ENCODE peak calls at places on chromosomes 16 and 17, in five cellular contexts. One of them, this sample, is unnamed.

GRCh38 chr17:13702266-13702665 is 100.5 kb upstream of the HS3ST3A1 start:
- DNase-seq in CD8-positive, alpha-beta memory T cell: no peak
- DNase-seq in uterus: no peak
- DNase-seq in GM12864: no peak
- DNase-seq in neural progenitor cell: no peak
- DNase-seq in this sample: no peak

GRCh38 chr16:30002614-30003346 is 6.7 kb downstream of the INO80E start:
- DNase-seq in CD8-positive, alpha-beta memory T cell: no peak
- DNase-seq in uterus: no peak
- DNase-seq in GM12864: no peak
- DNase-seq in neural progenitor cell: no peak
- DNase-seq in this sample: no peak

GRCh38 chr16:69596801-69597200 is 31.0 kb downstream of the NFAT5 start:
- DNase-seq in CD8-positive, alpha-beta memory T cell: no peak
- DNase-seq in uterus: no peak
- DNase-seq in GM12864: no peak
- DNase-seq in neural progenitor cell: no peak
- DNase-seq in this sample: no peak

GRCh38 chr17:64920419-64921172 is 1.3 kb upstream of the LRRC37A3 start:
- DNase-seq in CD8-positive, alpha-beta memory T cell: no peak
- DNase-seq in uterus: no peak
- DNase-seq in GM12864: no peak
- DNase-seq in neural progenitor cell: no peak
- DNase-seq in this sample: no peak

GRCh38 chr17:60391419-60392041 is 403 bp downstream of the USP32 start:
- DNase-seq in CD8-positive, alpha-beta memory T cell: no peak
- DNase-seq in uterus: no peak
- DNase-seq in GM12864: no peak
- DNase-seq in neural progenitor cell: peak; percentile 86
- DNase-seq in this sample: no peak

GRCh38 chr17:56319531-56319930 is 166.3 kb downstream of the ANKFN1 start:
- DNase-seq in CD8-positive, alpha-beta memory T cell: no peak
- DNase-seq in uterus: no peak
- DNase-seq in GM12864: no peak
- DNase-seq in neural progenitor cell: peak; percentile 67
- DNase-seq in this sample: no peak

GRCh38 chr16:87740909-87741424 is 24.8 kb downstream of the KLHDC4 start:
- DNase-seq in CD8-positive, alpha-beta memory T cell: no peak
- DNase-seq in uterus: no peak
- DNase-seq in GM12864: no peak
- DNase-seq in neural progenitor cell: no peak
- DNase-seq in this sample: no peak

GRCh38 chr16:8798174-8798527 is 512 bp downstream of the PMM2 start:
- DNase-seq in CD8-positive, alpha-beta memory T cell: no peak
- DNase-seq in uterus: no peak
- DNase-seq in GM12864: no peak
- DNase-seq in neural progenitor cell: no peak
- DNase-seq in this sample: no peak

GRCh38 chr16:89815639-89816348 is 653 bp downstream of the FANCA start:
- DNase-seq in CD8-positive, alpha-beta memory T cell: no peak
- DNase-seq in uterus: no peak
- DNase-seq in GM12864: no peak
- DNase-seq in neural progenitor cell: peak; percentile 39
- DNase-seq in this sample: peak; percentile 53

GRCh38 chr17:73706858-73707257 is 62.6 kb upstream of the SDK2 start:
- DNase-seq in CD8-positive, alpha-beta memory T cell: no peak
- DNase-seq in uterus: no peak
- DNase-seq in GM12864: no peak
- DNase-seq in neural progenitor cell: no peak
- DNase-seq in this sample: no peak

DNA sequence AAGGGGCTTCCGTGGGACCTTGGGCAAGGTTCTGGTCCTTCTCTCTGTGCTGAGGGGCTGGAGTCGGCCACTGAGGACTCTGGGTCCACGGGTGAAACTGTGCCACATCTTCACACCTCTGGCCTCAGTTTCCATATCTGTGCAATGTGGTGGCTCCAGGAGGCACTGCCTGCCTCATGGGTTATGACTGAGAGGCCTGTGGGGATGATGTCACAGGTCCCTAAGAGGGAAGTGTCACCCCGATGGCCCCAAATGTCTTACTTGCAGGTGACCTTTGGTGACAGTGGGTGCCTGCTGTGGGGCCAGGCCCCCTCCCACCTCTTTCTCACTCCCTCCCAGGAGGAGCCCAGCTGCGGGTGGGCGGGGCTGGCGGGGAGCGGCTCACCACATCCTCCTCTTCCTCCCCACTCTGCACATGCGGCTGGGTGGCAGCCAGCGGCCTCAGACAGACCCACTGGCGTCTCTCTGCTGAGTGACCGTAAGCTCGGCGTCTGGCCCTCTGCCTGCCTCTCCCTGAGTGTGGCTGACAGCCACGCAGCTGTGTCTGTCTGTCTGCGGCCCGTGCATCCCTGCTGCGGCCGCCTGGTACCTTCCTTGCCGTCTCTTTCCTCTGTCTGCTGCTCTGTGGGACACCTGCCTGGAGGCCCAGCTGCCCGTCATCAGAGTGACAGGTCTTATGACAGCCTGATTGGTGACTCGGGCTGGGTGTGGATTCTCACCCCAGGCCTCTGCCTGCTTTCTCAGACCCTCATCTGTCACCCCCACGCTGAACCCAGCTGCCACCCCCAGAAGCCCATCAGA is at the start of gene IL21R:
- DNase-seq in CD8-positive, alpha-beta memory T cell: peak; percentile 97
- DNase-seq in uterus: peak; percentile 20
- DNase-seq in GM12864: peak; percentile 82
- DNase-seq in neural progenitor cell: peak; percentile 14
- DNase-seq in this sample: peak; percentile 95
- H3K4me3 ChIP-seq in CD8-positive, alpha-beta memory T cell: peak within 1 kb of the TSS; percentile 98
- H3K4me3 ChIP-seq in uterus: no peak within 1 kb of the TSS
- H3K4me3 ChIP-seq in GM12864: peak within 1 kb of the TSS; percentile 74
- H3K4me3 ChIP-seq in neural progenitor cell: no peak within 1 kb of the TSS
- H3K4me3 ChIP-seq in this sample: peak within 1 kb of the TSS; percentile 87

GRCh38 chr16:17013067-17013466 is 457.7 kb downstream of the XYLT1 start:
- DNase-seq in CD8-positive, alpha-beta memory T cell: no peak
- DNase-seq in uterus: no peak
- DNase-seq in GM12864: no peak
- DNase-seq in neural progenitor cell: no peak
- DNase-seq in this sample: no peak
- H3K4me3 ChIP-seq in CD8-positive, alpha-beta memory T cell: peak overlapping the region; percentile 44
- H3K4me3 ChIP-seq in uterus: no peak overlapping the region
- H3K4me3 ChIP-seq in GM12864: no peak overlapping the region
- H3K4me3 ChIP-seq in neural progenitor cell: no peak overlapping the region
- H3K4me3 ChIP-seq in this sample: no peak overlapping the region

GRCh38 chr16:59826767-59827166 is 1092.7 kb upstream of the GOT2 start:
- DNase-seq in CD8-positive, alpha-beta memory T cell: no peak
- DNase-seq in uterus: no peak
- DNase-seq in GM12864: no peak
- DNase-seq in neural progenitor cell: no peak
- DNase-seq in this sample: no peak
- H3K4me3 ChIP-seq in CD8-positive, alpha-beta memory T cell: no peak overlapping the region
- H3K4me3 ChIP-seq in uterus: no peak overlapping the region
- H3K4me3 ChIP-seq in GM12864: no peak overlapping the region
- H3K4me3 ChIP-seq in neural progenitor cell: no peak overlapping the region
- H3K4me3 ChIP-seq in this sample: no peak overlapping the region

GRCh38 chr16:86519649-86520316 is 9.5 kb downstream of the FOXF1 start:
- DNase-seq in CD8-positive, alpha-beta memory T cell: peak; percentile 60
- DNase-seq in uterus: peak; percentile 48
- DNase-seq in GM12864: no peak
- DNase-seq in neural progenitor cell: peak; percentile 88
- DNase-seq in this sample: no peak
- H3K4me3 ChIP-seq in CD8-positive, alpha-beta memory T cell: no peak overlapping the region
- H3K4me3 ChIP-seq in uterus: no peak overlapping the region
- H3K4me3 ChIP-seq in GM12864: no peak overlapping the region
- H3K4me3 ChIP-seq in neural progenitor cell: no peak overlapping the region
- H3K4me3 ChIP-seq in this sample: no peak overlapping the region

GRCh38 chr17:19345486-19346350 is 16.8 kb downstream of the B9D1 start:
- DNase-seq in CD8-positive, alpha-beta memory T cell: no peak
- DNase-seq in uterus: peak; percentile 25
- DNase-seq in GM12864: no peak
- DNase-seq in neural progenitor cell: no peak
- DNase-seq in this sample: no peak
- H3K4me3 ChIP-seq in CD8-positive, alpha-beta memory T cell: no peak overlapping the region
- H3K4me3 ChIP-seq in uterus: no peak overlapping the region
- H3K4me3 ChIP-seq in GM12864: no peak overlapping the region
- H3K4me3 ChIP-seq in neural progenitor cell: no peak overlapping the region
- H3K4me3 ChIP-seq in this sample: no peak overlapping the region

GRCh38 chr17:29138184-29138955 is 41.8 kb downstream of the MYO18A start:
- DNase-seq in CD8-positive, alpha-beta memory T cell: peak; percentile 66
- DNase-seq in uterus: no peak
- DNase-seq in GM12864: no peak
- DNase-seq in neural progenitor cell: no peak
- DNase-seq in this sample: no peak
- H3K4me3 ChIP-seq in CD8-positive, alpha-beta memory T cell: peak overlapping the region; percentile 62
- H3K4me3 ChIP-seq in uterus: no peak overlapping the region
- H3K4me3 ChIP-seq in GM12864: peak overlapping the region; percentile 52
- H3K4me3 ChIP-seq in neural progenitor cell: no peak overlapping the region
- H3K4me3 ChIP-seq in this sample: peak overlapping the region; percentile 62

GRCh38 chr17:39738568-39738901 is 797 bp downstream of the GRB7 start:
- DNase-seq in CD8-positive, alpha-beta memory T cell: peak; percentile 70
- DNase-seq in uterus: no peak
- DNase-seq in GM12864: no peak
- DNase-seq in neural progenitor cell: peak; percentile 58
- DNase-seq in this sample: no peak

GRCh38 chr17:39735882-39736281 is 1.9 kb upstream of the GRB7 start:
- DNase-seq in CD8-positive, alpha-beta memory T cell: no peak
- DNase-seq in uterus: no peak
- DNase-seq in GM12864: no peak
- DNase-seq in neural progenitor cell: no peak
- DNase-seq in this sample: no peak

GRCh38 chr17:39737761-39738567 is at the start of gene GRB7:
- DNase-seq in CD8-positive, alpha-beta memory T cell: no peak
- DNase-seq in uterus: peak; percentile 47
- DNase-seq in GM12864: no peak
- DNase-seq in neural progenitor cell: peak; percentile 52
- DNase-seq in this sample: no peak

GRCh38 chr17:39736319-39737165 is 1.2 kb upstream of the GRB7 start:
- DNase-seq in CD8-positive, alpha-beta memory T cell: no peak
- DNase-seq in uterus: no peak
- DNase-seq in GM12864: no peak
- DNase-seq in neural progenitor cell: no peak
- DNase-seq in this sample: no peak

GRCh38 chr17:39737331-39737760 is 392 bp upstream of the GRB7 start:
- DNase-seq in CD8-positive, alpha-beta memory T cell: no peak
- DNase-seq in uterus: no peak
- DNase-seq in GM12864: no peak
- DNase-seq in neural progenitor cell: no peak
- DNase-seq in this sample: no peak
- H3K4me3 ChIP-seq in CD8-positive, alpha-beta memory T cell: no peak overlapping the region
- H3K4me3 ChIP-seq in uterus: no peak overlapping the region
- H3K4me3 ChIP-seq in GM12864: no peak overlapping the region
- H3K4me3 ChIP-seq in neural progenitor cell: peak overlapping the region; percentile 62
- H3K4me3 ChIP-seq in this sample: no peak overlapping the region

DNA sequence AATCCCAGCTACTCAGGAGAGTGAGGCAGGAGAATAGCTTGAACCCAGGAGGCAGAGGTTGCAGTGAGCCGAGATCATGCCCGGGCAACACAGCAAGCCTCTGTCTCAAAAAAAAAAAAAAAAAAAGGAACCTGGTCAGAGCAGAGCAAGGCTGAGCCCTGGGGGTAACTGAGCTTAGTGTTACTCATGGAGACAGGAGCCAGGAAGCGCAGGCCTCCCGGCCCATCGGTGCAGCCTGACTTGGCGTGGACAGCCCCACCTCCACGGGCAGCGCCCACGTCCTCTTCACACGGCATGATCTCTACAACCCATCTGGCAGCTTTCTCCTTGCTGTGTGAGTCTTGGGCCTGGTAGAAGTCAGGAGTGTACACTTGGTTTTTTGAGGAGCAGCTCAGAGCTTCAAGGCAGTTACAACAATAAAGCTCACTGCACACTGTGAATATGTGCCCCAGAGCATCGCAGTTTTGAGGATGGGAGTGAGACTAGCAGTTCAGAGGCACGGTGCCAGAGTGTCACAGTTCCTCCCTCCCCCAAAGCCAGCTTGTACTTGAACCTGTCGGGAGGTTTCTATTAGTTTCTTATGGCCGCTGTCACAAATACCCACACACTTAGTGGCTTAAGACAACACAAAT is 129.9 kb downstream of the RAP1GAP2 start:
- DNase-seq in CD8-positive, alpha-beta memory T cell: no peak
- DNase-seq in uterus: no peak
- DNase-seq in GM12864: no peak
- DNase-seq in neural progenitor cell: no peak
- DNase-seq in this sample: peak; percentile 26
- H3K4me3 ChIP-seq in CD8-positive, alpha-beta memory T cell: no peak overlapping the region
- H3K4me3 ChIP-seq in uterus: no peak overlapping the region
- H3K4me3 ChIP-seq in GM12864: no peak overlapping the region
- H3K4me3 ChIP-seq in neural progenitor cell: no peak overlapping the region
- H3K4me3 ChIP-seq in this sample: no peak overlapping the region